ENCODE peak calls at places on chromosomes 5 and 9, in five cellular contexts. F is upper lobe of right lung, E is body of pancreas, I is H9, L is RWPE1. G is an unnamed sample.

GRCh38 chr5:149731617-149732400 is 1.7 kb downstream of the PPARGC1B start:
- DNase-seq in F (peak), E (peak), I (peak), L (peak), G (peak)

GRCh38 chr5:160685695-160686094 is 166.3 kb downstream of the ATP10B start:
- DNase-seq in F (no peak), E (no peak), I (no peak), L (peak), G (peak)

GRCh38 chr5:43422143-43422542 is 10.0 kb upstream of the CCL28 start:
- DNase-seq in F (no peak), E (peak), I (no peak), L (peak), G (no peak)

GRCh38 chr5:180172447-180173197 is 36.4 kb downstream of the RASGEF1C start:
- DNase-seq in F (no peak), E (peak), I (no peak), L (no peak), G (peak)

GRCh38 chr9:134643306-134643705 is 1.7 kb downstream of the COL5A1 start:
- DNase-seq in F (no peak), E (no peak), I (no peak), L (peak), G (no peak)

GRCh38 chr9:8874482-8874881 is 1074.9 kb upstream of the DMAC1 start:
- DNase-seq in F (no peak), E (no peak), I (no peak), L (no peak), G (no peak)

GRCh38 chr9:133347515-133347984 is 381 bp downstream of the MED22 start:
- DNase-seq in F (peak), E (peak), I (no peak), L (peak), G (peak)

GRCh38 chr5:101728933-101729332 is 567.2 kb downstream of the SLCO4C1 start:
- DNase-seq in F (no peak), E (no peak), I (no peak), L (no peak), G (no peak)

GRCh38 chr9:132185164-132186009 is 23.5 kb downstream of the NTNG2 start:
- DNase-seq in F (no peak), E (no peak), I (peak), L (no peak), G (no peak)

GRCh38 chr5:150131461-150131860 is 24.2 kb downstream of the PDGFRB start:
- DNase-seq in F (no peak), E (no peak), I (no peak), L (no peak), G (no peak)

GRCh38 chr5:160507181-160507811 is 85.6 kb downstream of the PTTG1 start:
- DNase-seq in F (no peak), E (no peak), I (no peak), L (peak), G (peak)

GRCh38 chr5:82991678-82992323 is 85.4 kb downstream of the TMEM167A start:
- DNase-seq in F (no peak), E (no peak), I (no peak), L (peak), G (no peak)

GRCh38 chr9:8456327-8456726 is 656.7 kb upstream of the DMAC1 start:
- DNase-seq in F (no peak), E (no peak), I (no peak), L (no peak), G (no peak)

DNA sequence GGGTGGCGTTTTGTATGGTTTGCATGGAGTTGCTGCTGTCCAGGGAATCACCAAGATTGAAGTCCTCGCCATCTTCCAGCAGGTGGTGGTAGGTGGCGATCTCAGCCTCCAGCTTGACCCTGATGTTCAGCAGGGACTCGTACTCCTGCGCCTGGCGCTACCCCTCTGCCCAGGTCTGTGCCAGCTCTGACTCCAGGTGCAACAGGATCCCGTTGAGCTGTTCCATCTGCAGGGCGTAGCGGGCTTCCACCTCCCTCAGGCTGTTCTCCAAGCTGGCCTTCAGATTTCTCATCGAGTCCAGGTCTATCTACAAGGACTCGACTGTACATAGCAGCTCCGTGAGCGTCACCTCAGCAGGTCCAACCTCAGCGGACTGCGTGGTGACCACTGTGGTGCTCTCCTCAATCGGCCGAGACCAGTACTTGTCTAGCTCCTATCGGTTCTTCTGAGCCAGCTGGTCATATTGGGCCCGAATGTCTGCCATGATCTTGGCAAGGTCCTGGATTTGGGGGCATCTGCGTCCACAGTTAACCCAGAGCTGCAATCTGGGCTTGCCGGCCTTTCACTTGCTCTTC is 1584.8 kb upstream of the ACO1 start:
- DNase-seq in F (peak), E (no peak), I (no peak), L (no peak), G (no peak)
- TF ChIP-seq CTCF in F (no peak), E (no peak), I (no peak), L (no peak), G (no peak)

GRCh38 chr5:71932649-71933338 is 174.5 kb upstream of the MAP1B start:
- DNase-seq in F (no peak), E (peak), I (peak), L (no peak), G (no peak)
- TF ChIP-seq CTCF in F (no peak), E (peak), I (no peak), L (no peak), G (no peak)

GRCh38 chr9:88378317-88378716 is 9.9 kb upstream of the SPIN1 start:
- DNase-seq in F (no peak), E (no peak), I (peak), L (no peak), G (no peak)
- TF ChIP-seq CTCF in F (no peak), E (no peak), I (peak), L (no peak), G (no peak)

GRCh38 chr5:132489871-132490483 is 596 bp downstream of the IRF1 start:
- DNase-seq in F (peak), E (peak), I (peak), L (peak), G (peak)
- TF ChIP-seq CTCF in F (peak), E (peak), I (no peak), L (peak), G (peak)

GRCh38 chr5:78760411-78761169 is 112.0 kb upstream of the LHFPL2 start:
- DNase-seq in F (no peak), E (no peak), I (no peak), L (no peak), G (no peak)
- TF ChIP-seq CTCF in F (no peak), E (no peak), I (peak), L (no peak), G (peak)

DNA sequence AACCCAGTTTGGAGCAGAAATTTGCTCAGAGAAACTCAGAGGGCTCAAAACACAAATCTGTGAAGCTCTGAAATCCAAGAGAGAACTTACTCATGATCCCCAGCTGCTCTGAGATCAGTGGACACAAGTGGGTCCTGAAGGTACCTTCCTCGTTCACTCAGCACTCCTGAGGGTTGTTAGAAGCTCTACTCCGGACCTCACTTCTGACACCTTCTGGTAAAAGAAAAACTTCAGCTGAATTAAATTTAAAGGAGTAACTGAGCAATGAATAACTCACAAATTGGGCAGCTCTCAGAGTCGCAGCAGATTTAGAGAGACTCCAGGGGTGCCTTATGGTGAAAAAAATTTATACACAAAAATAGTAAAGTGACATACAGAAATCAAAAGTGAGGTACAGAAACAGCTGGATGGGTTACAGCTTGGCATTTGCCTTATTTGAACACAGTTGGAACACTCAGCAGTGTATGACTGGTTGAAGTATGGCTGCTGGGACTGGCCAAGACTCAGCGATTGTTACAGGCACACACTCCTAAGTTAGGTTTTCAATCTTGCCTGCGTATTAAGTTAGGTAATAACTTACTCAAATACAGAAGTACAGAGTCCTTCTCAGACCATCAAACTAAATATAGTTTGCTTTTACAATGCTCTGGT is 32.5 kb downstream of the INSL4 start:
- DNase-seq in F (no peak), E (peak), I (no peak), L (no peak), G (no peak)
- TF ChIP-seq CTCF in F (peak), E (peak), I (peak), L (no peak), G (no peak)

GRCh38 chr5:134176523-134177196 is at the start of gene SKP1:
- DNase-seq in F (peak), E (peak), I (peak), L (peak), G (peak)
- TF ChIP-seq CTCF in F (no peak), E (no peak), I (no peak), L (no peak), G (no peak)